ENCODE peak calls at places on chromosome 15, in ten cellular contexts. B is K562, O is fibroblast of villous mesenchyme, V is PC-3, D is hepatocyte, H is choroid plexus epithelial cell, L is body of pancreas, W is uterus, M is right atrium auricular region, Z is GM23338. J is an unnamed sample.

GRCh38 chr15:49875392-49875791 is 243.6 kb downstream of the ATP8B4 start:
- DNase-seq in H (no peak), B (no peak), Z (peak; percentile 50), V (peak; percentile 37), W (no peak), L (no peak), M (no peak), D (no peak), O (no peak), J (no peak)

GRCh38 chr15:46080018-46080417 is 445.2 kb downstream of the SQOR start:
- DNase-seq in H (no peak), V (no peak), W (no peak), Z (peak; percentile 11), L (no peak), M (no peak), D (peak; percentile 17), O (no peak), B (no peak), J (peak; percentile 11)

GRCh38 chr15:83178869-83179325 is 28.7 kb downstream of the HDGFL3 start:
- DNase-seq in L (no peak), B (peak; percentile 40), O (no peak), M (no peak), Z (peak; percentile 18), H (no peak), W (no peak), V (no peak), D (no peak), J (no peak)

GRCh38 chr15:60727260-60727659 is 248.3 kb upstream of the ICE2 start:
- DNase-seq in M (no peak), D (no peak), L (no peak), B (no peak), W (no peak), Z (no peak), H (no peak), O (no peak), V (no peak), J (no peak)

GRCh38 chr15:39942101-39942752 is 8.3 kb downstream of the EIF2AK4 start:
- DNase-seq in L (no peak), H (peak; percentile 79), O (peak; percentile 55), D (no peak), Z (peak; percentile 62), M (no peak), V (peak; percentile 77), B (no peak), W (no peak), J (peak; percentile 47)

GRCh38 chr15:42796955-42797779 is 60.2 kb upstream of the CDAN1 start:
- DNase-seq in Z (peak; percentile 28), B (no peak), D (no peak), W (no peak), L (no peak), O (no peak), M (no peak), V (peak; percentile 48), H (peak; percentile 26), J (peak; percentile 19)

GRCh38 chr15:31848621-31849020 is 181.7 kb upstream of the CHRNA7 start:
- DNase-seq in Z (no peak), O (no peak), V (no peak), W (no peak), H (no peak), L (no peak), B (no peak), D (no peak), M (no peak), J (no peak)

GRCh38 chr15:29686079-29686425 is 136.2 kb downstream of the TJP1 start:
- DNase-seq in M (no peak), B (no peak), W (no peak), O (no peak), H (no peak), V (no peak), L (no peak), Z (no peak), D (no peak), J (no peak)

GRCh38 chr15:31964586-31965307 is 65.6 kb upstream of the CHRNA7 start:
- DNase-seq in M (no peak), O (no peak), L (no peak), Z (no peak), W (no peak), D (no peak), V (no peak), B (no peak), H (no peak), J (no peak)

GRCh38 chr15:55774113-55774970 is 31.4 kb upstream of the PRTG start:
- DNase-seq in H (peak; percentile 54), M (peak; percentile 60), Z (peak; percentile 86), B (peak; percentile 59), O (peak; percentile 26), L (peak; percentile 7), V (peak; percentile 60), D (peak; percentile 44), W (no peak), J (peak; percentile 27)

GRCh38 chr15:66287461-66288055 is 5.8 kb upstream of the DIS3L start:
- DNase-seq in O (peak; percentile 43), D (no peak), V (peak; percentile 55), M (no peak), L (no peak), B (peak; percentile 28), W (no peak), Z (peak; percentile 55), H (peak; percentile 35), J (peak; percentile 54)

GRCh38 chr15:94385441-94385840 is 154.1 kb downstream of the MCTP2 start:
- DNase-seq in M (no peak), D (no peak), O (no peak), W (no peak), B (no peak), V (no peak), Z (no peak), H (no peak), L (no peak), J (no peak)

GRCh38 chr15:74626752-74627692 is 11.4 kb downstream of the CLK3 start:
- DNase-seq in Z (no peak), M (no peak), L (no peak), W (no peak), D (no peak), B (no peak), H (no peak), O (no peak), V (no peak), J (no peak)

DNA sequence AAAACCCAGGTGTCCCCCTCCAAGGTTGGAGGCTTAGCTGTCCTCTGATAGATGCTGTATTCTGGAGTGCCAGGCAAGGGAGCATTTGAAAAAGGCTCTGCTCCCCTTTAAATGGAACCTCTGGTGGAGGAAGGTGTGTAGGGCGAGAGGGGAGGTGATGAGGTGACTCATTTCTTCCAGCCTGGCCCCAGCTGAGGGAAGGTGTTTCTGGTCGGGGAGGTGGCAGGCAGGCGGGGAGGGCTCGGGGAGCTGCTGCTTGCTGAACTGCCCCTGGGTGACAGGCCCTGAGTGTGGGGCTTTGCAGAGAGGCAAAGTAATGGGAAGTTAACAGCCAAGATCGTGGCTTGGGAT is 18.8 kb downstream of the PSTPIP1 start:
- DNase-seq in W (no peak), B (no peak), V (peak; percentile 12), Z (no peak), D (no peak), L (no peak), H (no peak), M (no peak), O (no peak), J (no peak)
- H3K4me3 ChIP-seq in W (no peak overlapping the region), B (no peak overlapping the region), V (no peak overlapping the region), Z (no peak overlapping the region), D (no peak overlapping the region), L (no peak overlapping the region), H (no peak overlapping the region), M (no peak overlapping the region), O (no peak overlapping the region), J (no peak overlapping the region)

GRCh38 chr15:64906402-64906801 is 5.3 kb upstream of the ANKDD1A start:
- DNase-seq in M (no peak), H (no peak), D (no peak), W (no peak), B (no peak), L (no peak), O (no peak), Z (no peak), V (no peak), J (no peak)

GRCh38 chr15:64904189-64904588 is 7.5 kb upstream of the ANKDD1A start:
- DNase-seq in H (no peak), D (no peak), L (no peak), B (no peak), O (no peak), V (no peak), M (no peak), W (no peak), Z (no peak), J (no peak)

GRCh38 chr15:64905941-64906340 is 5.8 kb upstream of the ANKDD1A start:
- DNase-seq in D (no peak), H (no peak), W (no peak), Z (no peak), M (no peak), L (no peak), B (no peak), O (no peak), V (no peak), J (no peak)

GRCh38 chr15:64903331-64903950 is 8.3 kb upstream of the ANKDD1A start:
- DNase-seq in Z (no peak), D (no peak), W (no peak), O (peak; percentile 52), B (no peak), V (no peak), H (no peak), L (no peak), M (no peak), J (no peak)

GRCh38 chr15:64905119-64905831 is 6.4 kb upstream of the ANKDD1A start:
- DNase-seq in W (peak; percentile 76), H (peak; percentile 75), L (peak; percentile 77), O (peak; percentile 72), Z (peak; percentile 98), V (no peak), M (peak; percentile 76), B (peak; percentile 81), D (peak; percentile 86), J (peak; percentile 70)
- TF ChIP-seq CTCF in W (peak; percentile 91), H (peak; percentile 93), L (peak; percentile 84), O (peak; percentile 96), Z (peak; percentile 88), V (peak; percentile 33), M (peak; percentile 96), B (peak; percentile 85), D (peak; percentile 84), J (peak; percentile 92)

DNA sequence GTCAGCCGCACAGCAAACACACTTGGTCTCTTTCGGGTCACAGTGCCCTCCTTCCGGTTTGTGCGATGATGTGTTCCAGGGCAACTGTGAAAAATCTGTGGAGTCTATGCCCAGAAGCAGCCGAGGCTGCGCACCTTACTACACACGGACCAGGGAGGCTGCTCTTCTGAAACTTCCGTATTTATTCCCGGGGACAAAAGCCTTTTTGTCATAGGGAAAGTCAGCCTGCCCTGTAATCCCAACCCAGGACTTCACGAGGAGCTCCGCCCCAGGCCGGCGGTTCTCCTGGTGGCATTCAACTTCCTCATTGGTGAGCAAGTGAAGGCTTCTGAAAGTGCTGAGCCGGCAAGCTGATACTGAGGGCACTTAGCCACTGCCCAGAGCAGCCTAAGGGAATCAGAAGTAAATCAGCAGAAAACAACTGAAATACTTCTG is 126.5 kb downstream of the FMN1 start:
- DNase-seq in O (peak; percentile 34), D (peak; percentile 28), H (peak; percentile 31), M (no peak), W (no peak), V (peak; percentile 71), L (peak; percentile 79), B (no peak), Z (peak; percentile 57), J (peak; percentile 39)
- H3K4me3 ChIP-seq in O (peak overlapping the region; percentile 27), D (no peak overlapping the region), H (peak overlapping the region; percentile 31), M (no peak overlapping the region), W (no peak overlapping the region), V (peak overlapping the region; percentile 43), L (no peak overlapping the region), B (no peak overlapping the region), Z (peak overlapping the region; percentile 44), J (no peak overlapping the region)

DNA sequence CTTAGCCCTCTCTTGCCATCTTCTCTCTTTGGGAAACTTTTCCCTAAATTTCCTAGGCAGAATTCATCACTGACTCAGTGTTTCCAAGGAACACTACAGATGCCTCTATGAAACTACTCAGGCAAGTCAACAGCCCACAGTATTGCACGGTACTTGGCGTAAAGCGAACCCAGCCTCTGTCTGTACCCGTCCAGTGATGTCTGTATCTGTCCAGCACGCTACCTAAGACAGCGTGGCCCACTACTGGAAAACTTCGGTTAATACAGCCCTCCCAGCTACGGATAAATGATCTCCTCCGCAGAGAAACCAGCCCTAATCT is 467 bp downstream of the SKIC8 start:
- DNase-seq in B (no peak), V (no peak), L (no peak), M (no peak), Z (no peak), W (no peak), H (peak; percentile 48), O (peak; percentile 31), D (peak; percentile 51), J (no peak)
- TF ChIP-seq CTCF in B (no peak), V (no peak), L (no peak), M (no peak), Z (no peak), W (no peak), H (no peak), O (no peak), D (no peak), J (no peak)

J was measured in astrocyte of the spinal cord.